ENCODE peak calls at places on chromosomes 16 and 17, in five cellular contexts. I is colonic mucosa; E is A549; Q is AG04450; M is CD4-positive, alpha-beta memory T cell. F is an unnamed sample.

GRCh38 chr16:67673712-67674580 is 7.3 kb downstream of the C16orf86 start:
- DNase-seq in I (peak; percentile 92), E (no peak), Q (no peak), M (no peak), F (no peak)

GRCh38 chr17:42119301-42119700 is 1.9 kb downstream of the KAT2A start:
- DNase-seq in I (no peak), E (no peak), Q (no peak), M (no peak), F (no peak)

GRCh38 chr16:50067290-50067853 is 1.6 kb downstream of the HEATR3 start:
- DNase-seq in I (peak; percentile 24), E (peak; percentile 12), Q (peak; percentile 29), M (peak; percentile 42), F (peak; percentile 40)

GRCh38 chr17:5467416-5467815 is 1.4 kb downstream of the DHX33 start:
- DNase-seq in I (no peak), E (no peak), Q (no peak), M (no peak), F (no peak)

GRCh38 chr17:31308372-31308905 is 5.4 kb downstream of the EVI2B start:
- DNase-seq in I (no peak), E (no peak), Q (no peak), M (no peak), F (no peak)

GRCh38 chr17:78725448-78726021 is 56.5 kb downstream of the CYTH1 start:
- DNase-seq in I (no peak), E (no peak), Q (no peak), M (peak; percentile 60), F (no peak)

GRCh38 chr16:72983728-72984350 is 64.1 kb downstream of the ZFHX3 start:
- DNase-seq in I (no peak), E (no peak), Q (no peak), M (no peak), F (no peak)

GRCh38 chr16:1027416-1027815 is 45.1 kb upstream of the SSTR5 start:
- DNase-seq in I (no peak), E (no peak), Q (no peak), M (peak; percentile 20), F (no peak)

GRCh38 chr17:50350733-50351132 is 4.8 kb downstream of the XYLT2 start:
- DNase-seq in I (no peak), E (no peak), Q (no peak), M (no peak), F (no peak)

GRCh38 chr16:67164599-67165061 is at the start of gene HSF4:
- DNase-seq in I (peak; percentile 78), E (no peak), Q (no peak), M (no peak), F (no peak)

GRCh38 chr16:73483934-73484712 is 436.2 kb upstream of the ZFHX3 start:
- DNase-seq in I (no peak), E (no peak), Q (no peak), M (no peak), F (no peak)

GRCh38 chr17:82497483-82498405 is 21.8 kb upstream of the FOXK2 start:
- DNase-seq in I (peak; percentile 39), E (no peak), Q (peak; percentile 55), M (peak; percentile 59), F (no peak)

GRCh38 chr17:57862410-57862989 is 12.7 kb upstream of the MRPS23 start:
- DNase-seq in I (no peak), E (no peak), Q (no peak), M (no peak), F (no peak)

GRCh38 chr16:25066747-25067631 is 44.6 kb upstream of the LCMT1 start:
- DNase-seq in I (peak; percentile 87), E (peak; percentile 85), Q (no peak), M (peak; percentile 79), F (no peak)

GRCh38 chr17:57016764-57017116 is 38.8 kb downstream of the SCPEP1 start:
- DNase-seq in I (no peak), E (no peak), Q (no peak), M (no peak), F (no peak)

GRCh38 chr16:50717109-50717893 is 23.9 kb downstream of the NOD2 start:
- DNase-seq in I (no peak), E (no peak), Q (no peak), M (no peak), F (no peak)

GRCh38 chr16:72470541-72470940 is 298.6 kb upstream of the PMFBP1 start:
- DNase-seq in I (no peak), E (no peak), Q (no peak), M (no peak), F (no peak)

GRCh38 chr17:83121921-83122820 is 42.8 kb downstream of the METRNL start:
- DNase-seq in I (no peak), E (no peak), Q (no peak), M (no peak), F (no peak)

GRCh38 chr16:23597003-23597756 is 1.1 kb upstream of the NDUFAB1 start:
- DNase-seq in I (no peak), E (peak; percentile 23), Q (no peak), M (no peak), F (no peak)

GRCh38 chr16:55543470-55543869 is 23.0 kb upstream of the CAPNS2 start:
- DNase-seq in I (no peak), E (no peak), Q (no peak), M (no peak), F (no peak)

GRCh38 chr17:43169561-43170139 is 1.4 kb upstream of the NBR1 start:
- DNase-seq in I (peak; percentile 54), E (peak; percentile 52), Q (no peak), M (peak; percentile 48), F (no peak)

GRCh38 chr17:17524091-17524490 is 27.9 kb upstream of the RASD1 start:
- DNase-seq in I (no peak), E (no peak), Q (no peak), M (no peak), F (no peak)

GRCh38 chr17:33142703-33143299 is 150.3 kb downstream of the ASIC2 start:
- DNase-seq in I (peak; percentile 27), E (no peak), Q (no peak), M (no peak), F (no peak)

GRCh38 chr17:337022-337420 is 15.6 kb downstream of the RPH3AL start:
- DNase-seq in I (no peak), E (no peak), Q (no peak), M (no peak), F (no peak)

GRCh38 chr17:61401280-61402072 is 1.8 kb downstream of the TBX2 start:
- DNase-seq in I (no peak), E (no peak), Q (no peak), M (no peak), F (no peak)
- H3K4me3 ChIP-seq in I (peak overlapping the region; percentile 22), E (no peak overlapping the region), Q (peak overlapping the region; percentile 98), M (no peak overlapping the region), F (peak overlapping the region; percentile 75)

DNA sequence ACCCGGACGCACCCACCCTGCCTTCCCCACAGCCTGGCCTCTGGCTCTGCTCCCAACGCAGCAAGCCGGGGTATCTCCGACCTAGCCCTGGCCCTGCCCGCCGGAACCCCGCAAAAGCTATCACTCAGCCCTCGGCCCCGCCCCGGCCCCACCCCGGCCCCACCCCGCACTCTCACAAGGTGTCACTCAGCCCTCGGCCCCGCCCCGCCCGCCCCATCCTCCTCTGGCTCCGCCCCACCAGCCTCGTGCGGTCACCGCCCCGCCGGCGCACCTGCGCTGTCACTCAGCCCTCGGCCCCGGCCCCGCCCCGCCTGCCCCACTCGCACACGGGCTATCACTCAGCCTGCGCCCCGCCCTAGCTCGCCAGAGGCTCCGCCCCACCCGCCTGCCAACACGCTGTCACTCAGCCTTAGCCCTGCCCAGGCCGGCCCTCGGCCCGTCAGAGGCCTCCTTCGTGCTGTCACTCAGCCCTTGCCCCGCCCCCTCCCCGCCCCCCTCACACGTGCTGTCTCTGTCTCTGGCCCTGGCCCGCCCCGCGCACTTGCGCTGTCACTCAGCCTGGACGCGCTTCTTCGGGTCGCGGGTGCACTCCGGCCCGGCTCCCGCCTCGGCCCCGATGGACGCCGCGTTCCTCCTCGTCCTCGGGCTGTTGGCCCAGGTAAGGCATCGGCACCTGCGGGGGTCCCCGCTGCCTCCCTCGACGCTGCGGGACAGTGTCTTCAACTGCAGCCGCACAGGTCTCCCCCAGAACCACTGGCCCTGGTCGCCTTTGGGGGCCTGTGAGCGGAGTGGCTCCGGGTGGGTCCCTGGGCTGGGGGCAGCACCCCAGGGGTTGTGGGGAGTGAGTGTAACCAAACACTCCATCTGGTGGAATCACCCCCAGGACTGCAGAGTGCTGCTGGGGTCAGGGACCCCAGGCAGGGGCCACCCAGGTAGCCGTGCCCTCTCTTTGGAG is at the start of gene CDH15:
- DNase-seq in I (peak; percentile 97), E (peak; percentile 94), Q (peak; percentile 64), M (peak; percentile 97), F (peak; percentile 66)
- H3K4me3 ChIP-seq in I (peak within 1 kb of the TSS; percentile 20), E (peak within 1 kb of the TSS; percentile 37), Q (peak within 1 kb of the TSS; percentile 35), M (no peak within 1 kb of the TSS), F (peak within 1 kb of the TSS; percentile 61)

GRCh38 chr17:2453865-2454264 is 53.0 kb upstream of the MNT start:
- DNase-seq in I (no peak), E (no peak), Q (no peak), M (no peak), F (no peak)
- H3K4me3 ChIP-seq in I (no peak overlapping the region), E (no peak overlapping the region), Q (no peak overlapping the region), M (no peak overlapping the region), F (no peak overlapping the region)

GRCh38 chr16:48013476-48013875 is 142.3 kb downstream of the ABCC12 start:
- DNase-seq in I (no peak), E (no peak), Q (no peak), M (no peak), F (no peak)

GRCh38 chr16:48014349-48015135 is 141.3 kb downstream of the ABCC12 start:
- DNase-seq in I (no peak), E (peak; percentile 12), Q (peak; percentile 20), M (no peak), F (no peak)

GRCh38 chr16:48011466-48011865 is 144.3 kb downstream of the ABCC12 start:
- DNase-seq in I (no peak), E (no peak), Q (no peak), M (no peak), F (no peak)

GRCh38 chr16:48008011-48008410 is 147.8 kb downstream of the ABCC12 start:
- DNase-seq in I (no peak), E (no peak), Q (no peak), M (no peak), F (no peak)

GRCh38 chr16:48011888-48012658 is 143.7 kb downstream of the ABCC12 start:
- DNase-seq in I (no peak), E (no peak), Q (no peak), M (no peak), F (no peak)
- H3K4me3 ChIP-seq in I (no peak overlapping the region), E (no peak overlapping the region), Q (no peak overlapping the region), M (no peak overlapping the region), F (no peak overlapping the region)

GRCh38 chr17:6940186-6940649 is 55.6 kb upstream of the ALOX12 start:
- DNase-seq in I (no peak), E (no peak), Q (no peak), M (no peak), F (no peak)
- H3K4me3 ChIP-seq in I (peak overlapping the region; percentile 1), E (no peak overlapping the region), Q (no peak overlapping the region), M (no peak overlapping the region), F (no peak overlapping the region)

DNA sequence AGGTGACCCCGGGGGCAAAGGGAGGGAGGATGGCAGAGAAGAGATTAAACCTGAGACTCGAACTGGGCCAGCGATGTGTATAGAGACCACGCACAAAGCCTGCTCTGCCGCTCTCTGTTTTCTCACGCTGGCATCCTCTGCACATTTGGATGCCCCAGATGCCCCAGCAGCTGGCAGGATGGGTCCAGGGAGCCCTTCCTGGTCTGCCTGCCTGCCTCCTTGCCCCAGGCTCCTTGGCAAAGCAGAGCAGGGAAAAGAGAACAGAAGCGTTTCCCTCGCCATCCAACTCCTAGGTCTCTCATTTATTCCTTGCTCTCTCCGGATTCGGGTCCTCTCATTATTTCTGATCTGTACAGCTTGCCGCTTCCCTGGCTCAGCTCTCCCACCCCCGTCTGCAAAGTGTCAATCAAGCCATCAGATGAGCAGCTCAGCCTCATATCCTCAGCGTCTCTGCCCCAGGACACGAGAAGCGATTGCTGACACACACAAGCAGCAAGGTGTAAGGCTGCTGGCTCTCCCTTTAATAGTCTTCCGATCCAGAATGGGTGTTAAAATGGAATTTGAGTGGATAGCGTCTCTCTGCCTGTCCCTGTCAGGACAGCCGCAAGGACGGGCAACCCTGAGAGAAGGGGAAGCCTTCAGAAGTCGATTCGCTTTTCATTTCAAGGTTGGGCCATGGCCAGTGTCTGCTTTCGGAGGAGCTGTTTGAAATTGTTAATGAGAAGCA is 5.0 kb upstream of the PIPOX start:
- DNase-seq in I (no peak), E (no peak), Q (no peak), M (no peak), F (no peak)
- H3K4me3 ChIP-seq in I (no peak overlapping the region), E (no peak overlapping the region), Q (no peak overlapping the region), M (no peak overlapping the region), F (no peak overlapping the region)

F was measured in skeletal muscle cell.